ENCODE peak calls at places on chromosome 14, in seven cellular contexts. One of them, this sample, is unnamed. For H3K36me3, the result is how much of the 10 kb centered on the place peaks cover.

GRCh38 chr14:69773571-69774276 is 6.8 kb downstream of the SRSF5 start:
- DNase-seq in kidney: no peak
- DNase-seq in right lobe of liver: peak
- DNase-seq in brain microvascular endothelial cell: no peak
- DNase-seq in kidney epithelial cell: no peak
- DNase-seq in pancreas: no peak
- DNase-seq in transverse colon: no peak
- DNase-seq in this sample: no peak

GRCh38 chr14:27367345-27367744 is 769.5 kb upstream of the NOVA1 start:
- DNase-seq in kidney: no peak
- DNase-seq in right lobe of liver: no peak
- DNase-seq in brain microvascular endothelial cell: no peak
- DNase-seq in kidney epithelial cell: no peak
- DNase-seq in pancreas: no peak
- DNase-seq in transverse colon: no peak
- DNase-seq in this sample: no peak

GRCh38 chr14:73712540-73713141 is 1.5 kb downstream of the PNMA1 start:
- DNase-seq in kidney: peak
- DNase-seq in right lobe of liver: no peak
- DNase-seq in brain microvascular endothelial cell: no peak
- DNase-seq in kidney epithelial cell: no peak
- DNase-seq in pancreas: no peak
- DNase-seq in transverse colon: no peak
- DNase-seq in this sample: no peak

GRCh38 chr14:96096639-96097610 is 57.8 kb downstream of the C14orf132 start:
- DNase-seq in kidney: no peak
- DNase-seq in right lobe of liver: peak
- DNase-seq in brain microvascular endothelial cell: no peak
- DNase-seq in kidney epithelial cell: no peak
- DNase-seq in pancreas: no peak
- DNase-seq in transverse colon: no peak
- DNase-seq in this sample: no peak

GRCh38 chr14:69712637-69713088 is 54.3 kb upstream of the SRSF5 start:
- DNase-seq in kidney: peak
- DNase-seq in right lobe of liver: no peak
- DNase-seq in brain microvascular endothelial cell: no peak
- DNase-seq in kidney epithelial cell: no peak
- DNase-seq in pancreas: peak
- DNase-seq in transverse colon: peak
- DNase-seq in this sample: peak

GRCh38 chr14:104751539-104752337 is 1.2 kb upstream of the SIVA1 start:
- DNase-seq in kidney: peak
- DNase-seq in right lobe of liver: no peak
- DNase-seq in brain microvascular endothelial cell: no peak
- DNase-seq in kidney epithelial cell: no peak
- DNase-seq in pancreas: peak
- DNase-seq in transverse colon: no peak
- DNase-seq in this sample: no peak

GRCh38 chr14:25056688-25057078 is 6.7 kb upstream of the STXBP6 start:
- DNase-seq in kidney: no peak
- DNase-seq in right lobe of liver: no peak
- DNase-seq in brain microvascular endothelial cell: no peak
- DNase-seq in kidney epithelial cell: no peak
- DNase-seq in pancreas: no peak
- DNase-seq in transverse colon: no peak
- DNase-seq in this sample: no peak

GRCh38 chr14:61963926-61964325 is 201.7 kb downstream of the SNAPC1 start:
- DNase-seq in kidney: no peak
- DNase-seq in right lobe of liver: no peak
- DNase-seq in brain microvascular endothelial cell: no peak
- DNase-seq in kidney epithelial cell: no peak
- DNase-seq in pancreas: no peak
- DNase-seq in transverse colon: no peak
- DNase-seq in this sample: no peak

GRCh38 chr14:68141531-68142088 is 322.0 kb downstream of the RAD51B start:
- DNase-seq in kidney: no peak
- DNase-seq in right lobe of liver: no peak
- DNase-seq in brain microvascular endothelial cell: no peak
- DNase-seq in kidney epithelial cell: no peak
- DNase-seq in pancreas: no peak
- DNase-seq in transverse colon: no peak
- DNase-seq in this sample: no peak

GRCh38 chr14:42475289-42475688 is 868.6 kb downstream of the LRFN5 start:
- DNase-seq in kidney: no peak
- DNase-seq in right lobe of liver: no peak
- DNase-seq in brain microvascular endothelial cell: no peak
- DNase-seq in kidney epithelial cell: no peak
- DNase-seq in pancreas: no peak
- DNase-seq in transverse colon: no peak
- DNase-seq in this sample: no peak

GRCh38 chr14:61451491-61451890 is 130.1 kb downstream of the PRKCH start:
- DNase-seq in kidney: no peak
- DNase-seq in right lobe of liver: peak
- DNase-seq in brain microvascular endothelial cell: no peak
- DNase-seq in kidney epithelial cell: no peak
- DNase-seq in pancreas: no peak
- DNase-seq in transverse colon: no peak
- DNase-seq in this sample: no peak

GRCh38 chr14:38904959-38905358 is 198.1 kb downstream of the SEC23A start:
- DNase-seq in kidney: no peak
- DNase-seq in right lobe of liver: no peak
- DNase-seq in brain microvascular endothelial cell: no peak
- DNase-seq in kidney epithelial cell: no peak
- DNase-seq in pancreas: no peak
- DNase-seq in transverse colon: no peak
- DNase-seq in this sample: no peak

GRCh38 chr14:47039336-47039735 is 387.8 kb upstream of the RPL10L start:
- DNase-seq in kidney: no peak
- DNase-seq in right lobe of liver: no peak
- DNase-seq in brain microvascular endothelial cell: no peak
- DNase-seq in kidney epithelial cell: no peak
- DNase-seq in pancreas: no peak
- DNase-seq in transverse colon: no peak
- DNase-seq in this sample: no peak

GRCh38 chr14:98953544-98954346 is 318.3 kb downstream of the BCL11B start:
- DNase-seq in kidney: no peak
- DNase-seq in right lobe of liver: peak
- DNase-seq in brain microvascular endothelial cell: no peak
- DNase-seq in kidney epithelial cell: no peak
- DNase-seq in pancreas: peak
- DNase-seq in transverse colon: peak
- DNase-seq in this sample: no peak

GRCh38 chr14:95140060-95140858 is 17.1 kb downstream of the DICER1 start:
- DNase-seq in kidney: no peak
- DNase-seq in right lobe of liver: no peak
- DNase-seq in brain microvascular endothelial cell: no peak
- DNase-seq in kidney epithelial cell: no peak
- DNase-seq in pancreas: no peak
- DNase-seq in transverse colon: no peak
- DNase-seq in this sample: no peak

GRCh38 chr14:40393143-40393542 is 960.9 kb upstream of the FBXO33 start:
- DNase-seq in kidney: no peak
- DNase-seq in right lobe of liver: no peak
- DNase-seq in brain microvascular endothelial cell: no peak
- DNase-seq in kidney epithelial cell: no peak
- DNase-seq in pancreas: no peak
- DNase-seq in transverse colon: no peak
- DNase-seq in this sample: no peak

GRCh38 chr14:53331247-53331646 is 178.1 kb upstream of the DDHD1 start:
- DNase-seq in kidney: no peak
- DNase-seq in right lobe of liver: no peak
- DNase-seq in brain microvascular endothelial cell: peak
- DNase-seq in kidney epithelial cell: peak
- DNase-seq in pancreas: no peak
- DNase-seq in transverse colon: no peak
- DNase-seq in this sample: no peak

GRCh38 chr14:98733536-98733935 is 538.5 kb downstream of the BCL11B start:
- DNase-seq in kidney: no peak
- DNase-seq in right lobe of liver: no peak
- DNase-seq in brain microvascular endothelial cell: no peak
- DNase-seq in kidney epithelial cell: no peak
- DNase-seq in pancreas: no peak
- DNase-seq in transverse colon: no peak
- DNase-seq in this sample: no peak

GRCh38 chr14:106883218-106883692 is 1356.9 kb downstream of the TMEM121 start:
- DNase-seq in kidney: peak
- DNase-seq in right lobe of liver: no peak
- DNase-seq in brain microvascular endothelial cell: no peak
- DNase-seq in kidney epithelial cell: no peak
- DNase-seq in pancreas: peak
- DNase-seq in transverse colon: no peak
- DNase-seq in this sample: no peak

GRCh38 chr14:68407838-68408237 is 385.0 kb downstream of the ZFP36L1 start:
- DNase-seq in kidney: no peak
- DNase-seq in right lobe of liver: no peak
- DNase-seq in brain microvascular endothelial cell: no peak
- DNase-seq in kidney epithelial cell: no peak
- DNase-seq in pancreas: no peak
- DNase-seq in transverse colon: peak
- DNase-seq in this sample: no peak

GRCh38 chr14:103905861-103906456 is 22.3 kb upstream of the TDRD9 start:
- DNase-seq in kidney: peak
- DNase-seq in right lobe of liver: no peak
- DNase-seq in brain microvascular endothelial cell: no peak
- DNase-seq in kidney epithelial cell: no peak
- DNase-seq in pancreas: no peak
- DNase-seq in transverse colon: no peak
- DNase-seq in this sample: no peak

GRCh38 chr14:77478796-77479195 is 19.8 kb downstream of the ISM2 start:
- DNase-seq in kidney: no peak
- DNase-seq in right lobe of liver: no peak
- DNase-seq in brain microvascular endothelial cell: no peak
- DNase-seq in kidney epithelial cell: no peak
- DNase-seq in pancreas: no peak
- DNase-seq in transverse colon: no peak
- DNase-seq in this sample: no peak

GRCh38 chr14:89491701-89492381 is 74.8 kb upstream of the FOXN3 start:
- DNase-seq in kidney: no peak
- DNase-seq in right lobe of liver: no peak
- DNase-seq in brain microvascular endothelial cell: peak
- DNase-seq in kidney epithelial cell: no peak
- DNase-seq in pancreas: no peak
- DNase-seq in transverse colon: no peak
- DNase-seq in this sample: no peak

GRCh38 chr14:62921466-62921865 is 123.8 kb downstream of the KCNH5 start:
- DNase-seq in kidney: no peak
- DNase-seq in right lobe of liver: no peak
- DNase-seq in brain microvascular endothelial cell: no peak
- DNase-seq in kidney epithelial cell: no peak
- DNase-seq in pancreas: no peak
- DNase-seq in transverse colon: no peak
- DNase-seq in this sample: no peak

GRCh38 chr14:20679907-20680306 is 4.5 kb upstream of the RNASE4 start:
- DNase-seq in kidney: no peak
- DNase-seq in right lobe of liver: no peak
- DNase-seq in brain microvascular endothelial cell: peak
- DNase-seq in kidney epithelial cell: no peak
- DNase-seq in pancreas: peak
- DNase-seq in transverse colon: no peak
- DNase-seq in this sample: no peak
- H3K4me3 ChIP-seq in kidney: no peak
- H3K4me3 ChIP-seq in right lobe of liver: no peak
- H3K4me3 ChIP-seq in brain microvascular endothelial cell: no peak
- H3K4me3 ChIP-seq in kidney epithelial cell: no peak
- H3K4me3 ChIP-seq in pancreas: no peak
- H3K4me3 ChIP-seq in transverse colon: no peak
- H3K4me3 ChIP-seq in this sample: no peak

DNA sequence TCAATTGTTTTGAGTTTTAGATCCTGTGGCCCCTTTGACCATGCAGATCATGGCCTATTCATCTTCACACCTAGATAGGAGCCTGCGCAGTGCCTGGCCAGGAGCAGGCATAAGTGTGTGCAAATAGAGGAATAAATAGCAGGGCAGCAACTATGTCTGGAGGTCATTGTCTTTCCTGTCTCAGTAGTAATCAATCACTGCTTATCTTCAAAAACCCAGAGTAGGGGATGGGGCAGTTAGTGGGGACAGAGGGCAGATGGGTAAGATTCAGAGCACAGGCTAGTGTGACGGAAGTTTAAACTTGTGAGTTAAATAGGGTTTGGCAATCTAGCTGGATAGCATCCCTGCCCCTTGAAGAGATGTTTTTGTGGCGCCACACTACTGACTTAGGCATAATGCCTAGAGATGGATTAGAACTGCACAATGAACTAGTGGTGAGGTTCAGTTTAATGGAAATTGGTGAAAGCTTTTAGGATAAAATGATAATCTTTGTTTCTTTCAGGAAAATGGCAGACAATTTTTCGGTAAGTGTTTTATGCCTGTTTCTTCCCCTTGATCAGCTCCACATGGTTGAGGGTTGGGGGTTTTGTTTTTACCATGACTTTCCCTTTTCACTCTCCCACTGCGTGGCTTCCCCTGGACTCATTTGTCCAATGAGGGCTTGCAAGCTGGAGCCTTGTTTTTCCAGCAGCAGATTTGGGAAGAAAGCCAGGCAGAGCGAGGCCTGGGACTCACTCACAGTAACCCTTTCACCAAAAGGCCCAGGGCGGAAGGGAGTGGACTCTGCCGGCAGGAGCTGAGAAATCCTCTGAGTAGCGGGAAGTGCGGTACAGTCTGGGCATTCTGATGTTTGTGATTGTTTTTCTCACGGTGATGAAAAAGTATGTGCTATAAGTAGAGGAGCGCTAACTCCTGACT is 8.1 kb downstream of the LGALS3 start:
- DNase-seq in kidney: peak
- DNase-seq in right lobe of liver: no peak
- DNase-seq in brain microvascular endothelial cell: peak
- DNase-seq in kidney epithelial cell: no peak
- DNase-seq in pancreas: peak
- DNase-seq in transverse colon: peak
- DNase-seq in this sample: no peak
- H3K36me3 ChIP-seq in kidney: under half
- H3K36me3 ChIP-seq in right lobe of liver: under half
- H3K36me3 ChIP-seq in brain microvascular endothelial cell: under half
- H3K36me3 ChIP-seq in kidney epithelial cell: under half
- H3K36me3 ChIP-seq in pancreas: under half
- H3K36me3 ChIP-seq in transverse colon: under half
- H3K36me3 ChIP-seq in this sample: half or more

GRCh38 chr14:22556021-22556989 is 32.7 kb downstream of the DAD1 start:
- DNase-seq in kidney: peak
- DNase-seq in right lobe of liver: peak
- DNase-seq in brain microvascular endothelial cell: peak
- DNase-seq in kidney epithelial cell: peak
- DNase-seq in pancreas: no peak
- DNase-seq in transverse colon: peak
- DNase-seq in this sample: peak
- H3K4me3 ChIP-seq in kidney: peak
- H3K4me3 ChIP-seq in right lobe of liver: no peak
- H3K4me3 ChIP-seq in brain microvascular endothelial cell: peak
- H3K4me3 ChIP-seq in kidney epithelial cell: no peak
- H3K4me3 ChIP-seq in pancreas: no peak
- H3K4me3 ChIP-seq in transverse colon: no peak
- H3K4me3 ChIP-seq in this sample: peak

DNA sequence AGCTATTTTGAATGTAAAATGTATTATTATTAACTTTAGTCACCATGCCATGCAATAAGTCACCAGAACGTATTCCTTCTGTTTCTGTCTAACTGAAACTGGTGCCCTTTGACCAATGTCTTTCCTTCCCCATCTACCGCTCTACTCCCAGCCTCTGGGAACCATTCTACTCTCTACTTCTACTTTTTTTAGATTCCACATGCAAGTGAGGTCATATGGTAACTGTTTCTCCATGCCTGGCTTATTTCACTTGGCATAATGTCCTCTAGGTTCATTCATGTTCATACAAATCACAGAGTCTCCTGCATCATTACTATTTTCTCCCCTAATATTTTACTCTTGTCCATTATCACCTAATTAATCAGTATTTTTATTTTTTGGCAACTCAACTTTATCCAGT is 160.1 kb downstream of the TMX1 start:
- DNase-seq in kidney: no peak
- DNase-seq in right lobe of liver: no peak
- DNase-seq in brain microvascular endothelial cell: no peak
- DNase-seq in kidney epithelial cell: no peak
- DNase-seq in pancreas: no peak
- DNase-seq in transverse colon: no peak
- DNase-seq in this sample: no peak
- H3K36me3 ChIP-seq in kidney: under half
- H3K36me3 ChIP-seq in right lobe of liver: under half
- H3K36me3 ChIP-seq in brain microvascular endothelial cell: under half
- H3K36me3 ChIP-seq in kidney epithelial cell: under half
- H3K36me3 ChIP-seq in pancreas: under half
- H3K36me3 ChIP-seq in transverse colon: under half
- H3K36me3 ChIP-seq in this sample: under half